ENCODE peak calls at places on chromosomes 1 and 21, in four cellular contexts. I is MM.1S, Y is tibial artery, Z is transverse colon. Q is an unnamed sample.

GRCh38 chr1:177256153-177256814 is 85.5 kb downstream of the BRINP2 start:
- DNase-seq in I (no peak), Y (peak; percentile 79), Z (peak; percentile 38), Q (peak; percentile 46)

GRCh38 chr1:42934541-42935312 is 23.9 kb downstream of the SLC2A1 start:
- DNase-seq in I (no peak), Y (peak; percentile 58), Z (peak; percentile 14), Q (no peak)

GRCh38 chr21:44925027-44925755 is 4.5 kb upstream of the ITGB2 start:
- DNase-seq in I (no peak), Y (no peak), Z (no peak), Q (no peak)

GRCh38 chr1:47395433-47395832 is 20.7 kb upstream of the FOXE3 start:
- DNase-seq in I (no peak), Y (no peak), Z (no peak), Q (no peak)

GRCh38 chr1:27416387-27417111 is 24.1 kb downstream of the GPR3 start:
- DNase-seq in I (peak; percentile 74), Y (no peak), Z (peak; percentile 49), Q (no peak)

GRCh38 chr1:240942901-240943300 is 330.9 kb upstream of the GREM2 start:
- DNase-seq in I (no peak), Y (no peak), Z (no peak), Q (no peak)

GRCh38 chr1:150161747-150162581 is 12.2 kb downstream of the PLEKHO1 start:
- DNase-seq in I (peak; percentile 46), Y (no peak), Z (no peak), Q (no peak)

GRCh38 chr1:21672478-21673276 is 3.5 kb upstream of the RAP1GAP start:
- DNase-seq in I (no peak), Y (peak; percentile 58), Z (no peak), Q (no peak)

GRCh38 chr1:56095924-56096655 is 483.3 kb downstream of the PLPP3 start:
- DNase-seq in I (no peak), Y (peak; percentile 60), Z (peak; percentile 11), Q (no peak)

GRCh38 chr1:219031821-219032220 is 141.9 kb upstream of the LYPLAL1 start:
- DNase-seq in I (no peak), Y (no peak), Z (no peak), Q (no peak)

GRCh38 chr1:107992341-107992740 is 27.4 kb upstream of the VAV3 start:
- DNase-seq in I (no peak), Y (no peak), Z (no peak), Q (no peak)
- TF ChIP-seq CTCF in I (no peak), Y (no peak), Z (no peak), Q (no peak)

GRCh38 chr1:114671011-114671938 is 1.4 kb upstream of the DENND2C start:
- DNase-seq in I (peak; percentile 10), Y (no peak), Z (no peak), Q (peak; percentile 26)
- TF ChIP-seq CTCF in I (peak; percentile 34), Y (no peak), Z (peak; percentile 37), Q (peak; percentile 24)

GRCh38 chr21:27067226-27067625 is 100.3 kb upstream of the ADAMTS5 start:
- DNase-seq in I (no peak), Y (no peak), Z (no peak), Q (no peak)

GRCh38 chr21:27076035-27076434 is 109.1 kb upstream of the ADAMTS5 start:
- DNase-seq in I (no peak), Y (no peak), Z (no peak), Q (no peak)

DNA sequence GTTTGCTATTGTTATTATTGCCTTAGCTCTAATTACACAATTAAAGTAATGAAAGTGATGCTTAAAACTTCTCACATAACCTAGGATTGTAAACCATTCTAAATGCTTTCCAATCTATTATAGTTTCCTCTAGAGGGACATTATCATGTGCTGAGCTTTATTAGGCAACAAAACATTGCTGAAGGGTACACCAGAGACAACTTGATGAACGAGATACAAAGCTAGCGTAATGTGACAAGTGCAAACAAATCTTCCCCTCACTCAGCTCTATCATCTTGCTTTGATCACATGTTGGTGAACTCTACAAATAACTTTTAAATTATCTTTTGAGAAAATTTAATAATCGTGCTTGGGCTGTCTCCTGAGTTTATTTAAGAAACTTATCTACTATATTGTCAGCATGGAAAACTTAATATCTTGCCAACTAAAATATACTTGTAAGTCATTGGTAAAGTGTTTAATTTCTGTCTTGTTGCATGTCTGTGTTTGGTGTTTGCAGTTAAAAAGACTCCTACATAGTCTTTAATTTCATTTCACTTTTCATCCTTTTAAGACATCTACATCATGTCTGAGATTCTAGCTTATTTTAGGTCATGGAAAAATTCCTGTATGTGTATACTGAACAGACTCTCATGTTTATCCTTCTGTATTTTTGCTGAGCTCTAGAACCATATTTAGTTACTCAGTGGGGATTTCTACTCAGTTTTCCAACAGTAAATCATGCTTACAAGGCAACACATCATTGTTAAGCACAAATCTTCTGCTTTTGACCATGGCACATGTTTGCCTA is 104.2 kb upstream of the ADAMTS5 start:
- DNase-seq in I (no peak), Y (no peak), Z (no peak), Q (no peak)
- TF ChIP-seq CTCF in I (no peak), Y (no peak), Z (no peak), Q (no peak)

DNA sequence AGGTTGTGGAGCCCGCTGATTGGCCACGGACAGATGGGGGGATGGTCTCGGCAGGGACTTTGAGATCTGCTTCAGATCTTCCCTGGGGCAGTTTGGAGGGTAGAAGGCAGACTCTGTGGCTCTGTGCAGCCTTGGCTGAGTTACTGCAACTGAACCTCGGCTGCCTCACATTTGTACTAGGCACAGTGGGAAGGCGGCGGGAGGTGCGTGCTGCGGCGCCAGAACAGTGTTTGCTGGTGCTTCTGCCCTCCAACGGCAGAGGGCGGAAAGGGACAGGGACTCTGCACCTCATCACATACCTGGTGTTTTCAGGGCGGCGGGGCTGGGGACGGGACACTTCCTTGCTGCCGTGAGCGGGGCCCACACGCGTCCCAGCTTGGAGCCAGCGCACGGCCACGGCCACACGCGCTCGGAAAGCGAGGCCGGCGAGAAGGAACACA is 26.2 kb downstream of the SLC66A1 start:
- DNase-seq in I (no peak), Y (no peak), Z (no peak), Q (no peak)
- TF ChIP-seq CTCF in I (no peak), Y (no peak), Z (no peak), Q (no peak)

GRCh38 chr21:37871121-37871862 is 45.0 kb downstream of the KCNJ6 start:
- DNase-seq in I (no peak), Y (no peak), Z (no peak), Q (no peak)

GRCh38 chr21:37870229-37870628 is 46.0 kb downstream of the KCNJ6 start:
- DNase-seq in I (no peak), Y (no peak), Z (no peak), Q (no peak)

GRCh38 chr21:37874481-37874880 is 41.8 kb downstream of the KCNJ6 start:
- DNase-seq in I (no peak), Y (no peak), Z (no peak), Q (no peak)

GRCh38 chr21:37874904-37875780 is 41.1 kb downstream of the KCNJ6 start:
- DNase-seq in I (peak; percentile 74), Y (no peak), Z (no peak), Q (no peak)

DNA sequence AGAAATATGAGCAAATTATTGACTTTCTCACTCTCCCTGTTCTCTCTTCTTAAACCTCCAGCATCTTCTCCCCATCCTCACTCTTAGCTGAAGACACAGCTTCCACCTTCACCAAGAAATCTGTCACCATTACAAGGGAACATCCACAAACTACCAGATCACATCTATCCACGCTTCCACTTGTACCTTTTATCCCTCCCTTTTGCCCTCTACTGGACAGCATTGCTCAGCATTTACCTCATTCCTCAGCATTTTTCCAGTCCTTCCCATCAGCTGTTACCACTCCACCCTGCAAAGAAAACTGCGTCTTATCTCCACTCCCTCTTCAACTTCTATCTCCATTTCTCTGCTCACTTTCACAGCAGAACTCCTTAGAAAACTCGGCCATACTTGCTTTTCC is 42.6 kb downstream of the KCNJ6 start:
- DNase-seq in I (no peak), Y (no peak), Z (no peak), Q (no peak)
- TF ChIP-seq CTCF in I (no peak), Y (no peak), Z (peak; percentile 18), Q (no peak)

GRCh38 chr1:40717960-40718359 is 26.5 kb downstream of the NFYC start:
- DNase-seq in I (no peak), Y (no peak), Z (no peak), Q (no peak)

GRCh38 chr1:40720493-40720892 is 29.0 kb downstream of the NFYC start:
- DNase-seq in I (no peak), Y (no peak), Z (no peak), Q (no peak)

GRCh38 chr1:40723196-40723955 is 31.9 kb downstream of the NFYC start:
- DNase-seq in I (no peak), Y (no peak), Z (no peak), Q (no peak)

GRCh38 chr1:40717065-40717464 is 25.6 kb downstream of the NFYC start:
- DNase-seq in I (no peak), Y (no peak), Z (no peak), Q (no peak)

GRCh38 chr1:40722622-40723021 is 31.1 kb downstream of the NFYC start:
- DNase-seq in I (no peak), Y (no peak), Z (no peak), Q (no peak)
- TF ChIP-seq CTCF in I (no peak), Y (no peak), Z (no peak), Q (peak; percentile 22)

GRCh38 chr1:168069384-168069783 is 67.3 kb downstream of the GPR161 start:
- DNase-seq in I (no peak), Y (no peak), Z (no peak), Q (no peak)
- TF ChIP-seq CTCF in I (no peak), Y (no peak), Z (no peak), Q (no peak)

GRCh38 chr1:30680879-30681278 is 42.5 kb downstream of the MATN1 start:
- DNase-seq in I (no peak), Y (peak; percentile 7), Z (no peak), Q (no peak)
- TF ChIP-seq CTCF in I (no peak), Y (no peak), Z (no peak), Q (no peak)

GRCh38 chr1:151888972-151889570 is 20.2 kb downstream of the THEM4 start:
- DNase-seq in I (peak; percentile 47), Y (no peak), Z (no peak), Q (no peak)
- TF ChIP-seq CTCF in I (peak; percentile 59), Y (peak; percentile 15), Z (peak; percentile 47), Q (peak; percentile 51)

DNA sequence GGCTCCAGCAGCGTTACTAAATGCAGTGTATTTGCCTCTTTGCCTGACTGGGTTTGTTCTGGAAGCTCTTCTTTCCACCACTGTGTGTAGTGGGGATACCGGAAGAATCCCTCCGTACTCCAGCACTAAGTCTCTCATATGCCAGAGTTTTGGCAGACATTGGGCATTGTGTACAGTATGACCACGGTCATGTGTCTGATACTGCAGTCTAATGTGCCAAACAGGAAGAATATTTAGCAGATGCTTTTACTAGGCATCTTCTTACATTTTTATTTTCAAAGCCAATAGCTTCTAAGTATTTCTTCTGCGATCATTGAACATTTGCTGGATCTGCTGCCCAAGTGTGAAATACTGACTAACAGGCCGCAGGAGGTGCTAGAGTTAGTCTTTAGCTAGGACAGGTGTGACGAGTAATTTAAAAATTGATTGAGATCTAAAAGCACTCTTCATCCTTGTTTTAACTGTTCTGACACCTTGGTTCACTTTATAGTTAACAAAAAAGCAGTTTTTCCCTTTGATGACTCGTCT is 658 bp upstream of the FAM78B start:
- DNase-seq in I (no peak), Y (no peak), Z (no peak), Q (no peak)
- TF ChIP-seq CTCF in I (no peak), Y (peak; percentile 0), Z (peak; percentile 31), Q (no peak)